ENCODE peak calls at places on chromosome X, in seven cellular contexts. E, Q, V, N, T, H and K are unnamed samples.

GRCh38 chrX:10110984-10111363 is 45.8 kb upstream of the CLCN4 start:
- DNase-seq in E (no peak), V (no peak), H (no peak), Q (peak), N (no peak), T (no peak), K (no peak)

GRCh38 chrX:22589845-22590244 is 317.1 kb downstream of the CBLL2 start:
- DNase-seq in V (no peak), H (no peak), Q (no peak), N (no peak), E (no peak), T (no peak), K (no peak)

GRCh38 chrX:73822775-73823174 is 259.8 kb downstream of the CHIC1 start:
- DNase-seq in H (no peak), V (no peak), N (no peak), T (no peak), Q (no peak), E (no peak), K (no peak)

GRCh38 chrX:23841847-23842522 is 59.0 kb downstream of the SAT1 start:
- DNase-seq in V (no peak), T (no peak), H (no peak), E (no peak), Q (no peak), N (no peak), K (no peak)

GRCh38 chrX:123481908-123482873 is 250.7 kb downstream of the THOC2 start:
- DNase-seq in Q (no peak), N (no peak), T (no peak), V (no peak), H (no peak), E (no peak), K (no peak)

GRCh38 chrX:100649550-100650356 is 5.8 kb downstream of the SRPX2 start:
- DNase-seq in N (peak), E (peak), Q (no peak), H (no peak), V (peak), T (no peak), K (no peak)

GRCh38 chrX:15702488-15703371 is 35.3 kb upstream of the CA5B start:
- DNase-seq in E (no peak), T (no peak), H (no peak), N (no peak), V (no peak), Q (no peak), K (no peak)

GRCh38 chrX:20507901-20508620 is 241.4 kb upstream of the RPS6KA3 start:
- DNase-seq in E (no peak), Q (no peak), V (no peak), H (no peak), T (no peak), N (no peak), K (no peak)

GRCh38 chrX:110012818-110013484 is 10.0 kb downstream of the TMEM164 start:
- DNase-seq in T (no peak), E (no peak), H (no peak), Q (no peak), V (peak), N (no peak), K (no peak)

GRCh38 chrX:69318651-69319305 is 153.5 kb upstream of the PJA1 start:
- DNase-seq in H (no peak), T (no peak), V (no peak), Q (no peak), E (no peak), N (no peak), K (no peak)

GRCh38 chrX:110131031-110131430 is 128.1 kb downstream of the TMEM164 start:
- DNase-seq in H (no peak), T (no peak), V (no peak), Q (no peak), N (no peak), E (no peak), K (no peak)

GRCh38 chrX:67718926-67719325 is 175.1 kb downstream of the AR start:
- DNase-seq in E (no peak), T (no peak), Q (no peak), V (no peak), N (no peak), H (no peak), K (no peak)

GRCh38 chrX:65451663-65452062 is 82.9 kb downstream of the LAS1L start:
- DNase-seq in N (peak), E (peak), V (peak), Q (no peak), T (peak), H (peak), K (no peak)

GRCh38 chrX:20595928-20596550 is 329.3 kb upstream of the RPS6KA3 start:
- DNase-seq in N (no peak), T (no peak), Q (no peak), H (no peak), E (no peak), V (no peak), K (no peak)

GRCh38 chrX:40170830-40171512 is 73.2 kb upstream of the BCOR start:
- DNase-seq in V (no peak), H (no peak), N (no peak), T (no peak), E (no peak), Q (no peak), K (no peak)

GRCh38 chrX:24216827-24217226 is 67.3 kb downstream of the ZFX start:
- DNase-seq in N (no peak), T (no peak), V (no peak), H (no peak), Q (no peak), E (no peak), K (no peak)

GRCh38 chrX:140509468-140510305 is 4.8 kb upstream of the SOX3 start:
- DNase-seq in N (no peak), E (no peak), T (no peak), Q (no peak), H (no peak), V (no peak), K (no peak)

GRCh38 chrX:1435241-1435900 is 17.3 kb downstream of the ASMTL start:
- DNase-seq in N (no peak), T (no peak), V (no peak), H (no peak), Q (no peak), E (no peak), K (peak)

GRCh38 chrX:153984351-153985178 is 12.0 kb downstream of the TMEM187 start:
- DNase-seq in E (no peak), N (no peak), Q (no peak), T (no peak), H (no peak), V (no peak), K (peak)

GRCh38 chrX:72465882-72466281 is 106.8 kb downstream of the HDAC8 start:
- DNase-seq in T (no peak), H (no peak), E (no peak), Q (no peak), N (no peak), V (no peak), K (no peak)

GRCh38 chrX:41737065-41737464 is 13.1 kb downstream of the GPR82 start:
- DNase-seq in V (no peak), H (no peak), T (no peak), E (no peak), N (no peak), Q (no peak), K (no peak)

GRCh38 chrX:16897445-16897844 is 27.3 kb upstream of the RBBP7 start:
- DNase-seq in T (no peak), N (no peak), V (no peak), Q (no peak), H (no peak), E (no peak), K (no peak)

GRCh38 chrX:40644175-40644574 is 3.2 kb downstream of the CXorf38 start:
- DNase-seq in E (no peak), N (no peak), V (no peak), Q (no peak), T (no peak), H (no peak), K (peak)

GRCh38 chrX:79161655-79162054 is 17.2 kb downstream of the GPR174 start:
- DNase-seq in E (no peak), V (no peak), Q (peak), N (no peak), H (no peak), T (no peak), K (no peak)

GRCh38 chrX:69556094-69557011 is 52.2 kb downstream of the NALF2 start:
- DNase-seq in H (no peak), Q (no peak), V (peak), E (peak), T (peak), N (no peak), K (no peak)

GRCh38 chrX:41889317-41890025 is 33.9 kb downstream of the CASK start:
- DNase-seq in Q (no peak), T (no peak), N (no peak), V (no peak), E (peak), H (no peak), K (no peak)

GRCh38 chrX:154013614-154014360 is 5.9 kb downstream of the IRAK1 start:
- DNase-seq in H (peak), V (peak), Q (peak), T (no peak), E (peak), N (peak), K (no peak)

GRCh38 chrX:23052324-23052723 is 52.6 kb downstream of the DDX53 start:
- DNase-seq in E (no peak), N (no peak), V (no peak), Q (no peak), H (no peak), T (no peak), K (no peak)

GRCh38 chrX:40244980-40245379 is 147.2 kb upstream of the BCOR start:
- DNase-seq in N (no peak), V (no peak), Q (no peak), E (no peak), T (no peak), H (no peak), K (no peak)

GRCh38 chrX:115393271-115393670 is 103.8 kb downstream of the LUZP4 start:
- DNase-seq in N (no peak), Q (no peak), H (no peak), E (peak), T (peak), V (peak), K (no peak)

GRCh38 chrX:115968436-115969252 is 201.9 kb upstream of the AGTR2 start:
- DNase-seq in V (peak), E (peak), H (peak), N (peak), T (no peak), Q (no peak), K (no peak)

GRCh38 chrX:140274761-140275525 is 229.9 kb downstream of the SOX3 start:
- DNase-seq in E (peak), T (peak), N (no peak), Q (no peak), H (no peak), V (no peak), K (no peak)

GRCh38 chrX:74925210-74926088 is at the start of gene NEXMIF:
- DNase-seq in H (no peak), V (peak), N (peak), E (peak), T (no peak), Q (peak), K (no peak)
- TF ChIP-seq CTCF in H (peak), V (no peak), N (no peak), E (no peak), T (no peak), Q (no peak), K (no peak)

GRCh38 chrX:38220024-38220935 is at the start of gene SRPX:
- DNase-seq in V (peak), T (no peak), E (peak), Q (no peak), H (peak), N (peak), K (no peak)
- TF ChIP-seq CTCF in V (peak), T (peak), E (peak), Q (no peak), H (peak), N (peak), K (no peak)

DNA sequence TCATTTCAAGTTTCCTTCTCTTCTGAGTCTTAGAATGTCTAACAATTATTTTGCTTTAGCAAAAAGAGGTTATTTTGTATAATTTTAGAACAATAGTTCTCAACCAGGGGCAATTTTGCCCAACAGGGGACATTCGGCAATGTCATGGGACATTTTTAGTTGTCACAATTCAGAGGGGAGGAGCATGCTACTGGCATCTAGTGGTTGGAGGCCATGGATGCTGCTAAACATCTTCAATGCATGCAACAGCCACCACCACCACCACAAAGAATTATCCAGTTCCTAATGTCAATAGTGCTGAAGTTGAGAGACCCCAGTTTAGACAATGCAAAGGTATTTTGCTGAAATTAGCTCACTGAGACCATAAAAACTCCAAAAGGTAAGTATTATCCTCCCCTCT is 122.5 kb downstream of the ARHGAP6 start:
- DNase-seq in N (no peak), E (no peak), Q (no peak), H (no peak), T (no peak), V (no peak), K (no peak)
- TF ChIP-seq CTCF in N (no peak), E (no peak), Q (no peak), H (no peak), T (no peak), V (no peak), K (no peak)

GRCh38 chrX:112048707-112049106 is 33.9 kb downstream of the TRPC5 start:
- DNase-seq in Q (no peak), H (no peak), N (no peak), E (no peak), V (no peak), T (no peak), K (no peak)
- TF ChIP-seq CTCF in Q (no peak), H (no peak), N (no peak), E (no peak), V (no peak), T (no peak), K (no peak)

DNA sequence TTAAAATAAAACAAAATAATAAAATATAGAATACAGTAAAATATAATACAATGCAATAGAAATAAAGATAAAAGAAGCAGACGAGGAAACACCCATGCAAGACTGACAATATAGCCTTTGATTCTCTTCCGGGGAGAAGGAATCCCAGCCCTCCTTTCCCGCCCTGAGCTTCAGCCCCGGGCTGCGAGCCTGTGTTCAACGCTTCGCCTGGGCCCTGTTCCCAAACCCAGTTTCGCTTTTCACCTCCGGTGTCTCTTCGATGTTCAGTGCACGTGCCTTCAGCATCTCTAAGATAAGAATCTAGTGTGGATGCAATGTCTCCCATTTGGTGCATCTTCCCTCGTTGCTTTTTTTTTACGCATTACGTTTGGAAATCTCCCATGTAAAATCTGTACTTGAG is 38.4 kb upstream of the ARSD start:
- DNase-seq in H (no peak), N (no peak), E (no peak), T (no peak), Q (no peak), V (no peak), K (no peak)
- TF ChIP-seq CTCF in H (no peak), N (no peak), E (no peak), T (no peak), Q (no peak), V (no peak), K (no peak)

DNA sequence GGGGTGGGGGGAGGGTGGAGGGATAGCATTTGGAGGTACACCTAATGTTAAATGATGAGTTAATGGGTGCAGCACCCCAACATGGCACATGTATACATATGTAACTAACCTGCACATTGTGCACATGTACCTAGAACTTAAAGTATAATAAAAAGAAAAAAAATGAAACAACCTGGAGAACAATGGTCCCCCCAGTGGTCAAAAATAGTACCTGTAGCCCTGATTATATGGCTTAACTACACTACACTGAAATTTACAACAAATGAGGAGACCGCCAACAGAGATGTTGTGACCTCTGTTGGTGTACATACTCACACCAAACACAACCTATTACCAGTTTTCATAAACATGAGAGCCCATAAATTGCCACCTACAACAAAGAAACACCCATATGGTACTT is 7.3 kb upstream of the MAGEE1 start:
- DNase-seq in N (no peak), T (no peak), Q (no peak), E (no peak), H (no peak), V (no peak), K (no peak)
- TF ChIP-seq CTCF in N (no peak), T (peak), Q (no peak), E (no peak), H (peak), V (no peak), K (no peak)

GRCh38 chrX:49212209-49212608 is 12.2 kb upstream of the SYP start:
- DNase-seq in H (no peak), E (no peak), V (no peak), N (no peak), Q (no peak), T (no peak), K (no peak)

GRCh38 chrX:49211074-49211473 is 11.1 kb upstream of the SYP start:
- DNase-seq in H (no peak), Q (no peak), E (no peak), N (no peak), T (no peak), V (no peak), K (no peak)

GRCh38 chrX:49210406-49210805 is 10.4 kb upstream of the SYP start:
- DNase-seq in N (no peak), T (no peak), E (no peak), Q (no peak), H (no peak), V (no peak), K (no peak)

GRCh38 chrX:49208399-49208798 is 8.4 kb upstream of the SYP start:
- DNase-seq in T (no peak), Q (no peak), H (no peak), E (no peak), V (no peak), N (no peak), K (no peak)

GRCh38 chrX:49209434-49210251 is 9.7 kb upstream of the SYP start:
- DNase-seq in E (no peak), N (no peak), T (no peak), H (no peak), Q (no peak), V (no peak), K (no peak)
- TF ChIP-seq CTCF in E (no peak), N (no peak), T (no peak), H (no peak), Q (no peak), V (no peak), K (no peak)